ENCODE peak calls at places on chromosomes 7 and 10, in seven cellular contexts. F is hepatocyte, Y is epithelial cell of prostate, X is activated T-helper 1 cell treated with Interleukin-2 at 50 U/mL for 16 hours, K is ureter, P is nucleus accumbens, E is heart left ventricle. N is an unnamed sample.

GRCh38 chr7:11786186-11786585 is 45.8 kb downstream of the THSD7A start:
- DNase-seq in K (no peak), X (no peak), F (no peak), Y (peak; percentile 48), P (no peak), E (no peak), N (no peak)

GRCh38 chr10:34420795-34421194 is 394.3 kb downstream of the PARD3 start:
- DNase-seq in K (no peak), X (no peak), E (no peak), Y (no peak), F (no peak), P (no peak), N (no peak)

GRCh38 chr10:77249901-77250459 is 387.6 kb downstream of the KCNMA1 start:
- DNase-seq in P (no peak), F (no peak), K (no peak), X (no peak), Y (no peak), E (no peak), N (no peak)

GRCh38 chr7:18087031-18087686 is 59.5 kb upstream of the PRPS1L1 start:
- DNase-seq in Y (no peak), E (no peak), F (peak; percentile 14), X (no peak), K (no peak), P (no peak), N (no peak)

GRCh38 chr10:129918401-129918800 is 45.7 kb downstream of the EBF3 start:
- DNase-seq in X (no peak), K (no peak), P (no peak), Y (no peak), E (no peak), F (no peak), N (no peak)

GRCh38 chr7:95772298-95772770 is at the start of gene DYNC1I1:
- DNase-seq in K (peak; percentile 70), E (peak; percentile 77), P (peak; percentile 66), X (no peak), F (peak; percentile 87), Y (no peak), N (peak; percentile 77)

GRCh38 chr10:89369142-89370105 is 8.4 kb upstream of the IFIT1B start:
- DNase-seq in X (no peak), E (no peak), Y (no peak), P (peak; percentile 40), F (peak; percentile 50), K (no peak), N (peak; percentile 79)

GRCh38 chr10:8065651-8066050 is 11.2 kb downstream of the GATA3 start:
- DNase-seq in F (no peak), K (no peak), Y (peak; percentile 41), X (no peak), E (no peak), P (no peak), N (no peak)

N was measured in GM23248.